ENCODE peak calls at places on chromosomes 3 and 15, in nine cellular contexts. W, D, Q, M, R, O, E, N and F are unnamed samples.

GRCh38 chr3:172142074-172143059 is 103.0 kb downstream of the FNDC3B start:
- DNase-seq in W (no peak), D (no peak), Q (no peak), M (peak), R (no peak), O (no peak), E (no peak), N (no peak), F (peak)

GRCh38 chr15:73464602-73465001 is 21.6 kb downstream of the REC114 start:
- DNase-seq in W (no peak), D (no peak), Q (no peak), M (peak), R (no peak), O (no peak), E (no peak), N (no peak), F (peak)

GRCh38 chr3:157136647-157137387 is 23.1 kb downstream of the CCNL1 start:
- DNase-seq in W (peak), D (no peak), Q (no peak), M (no peak), R (no peak), O (no peak), E (no peak), N (no peak), F (no peak)

GRCh38 chr15:88725305-88726220 is 77.7 kb upstream of the ACAN start:
- DNase-seq in W (no peak), D (no peak), Q (no peak), M (peak), R (no peak), O (no peak), E (peak), N (peak), F (no peak)

GRCh38 chr15:63815796-63816533 is 17.8 kb downstream of the HERC1 start:
- DNase-seq in W (no peak), D (no peak), Q (no peak), M (no peak), R (no peak), O (no peak), E (no peak), N (no peak), F (no peak)

GRCh38 chr15:68205949-68206539 is 912 bp upstream of the CALML4 start:
- DNase-seq in W (peak), D (no peak), Q (no peak), M (no peak), R (no peak), O (no peak), E (no peak), N (no peak), F (peak)

GRCh38 chr3:165256554-165256953 is 60.4 kb upstream of the SLITRK3 start:
- DNase-seq in W (no peak), D (no peak), Q (no peak), M (peak), R (no peak), O (no peak), E (no peak), N (no peak), F (no peak)

GRCh38 chr15:40456299-40456712 is 14.5 kb upstream of the CHST14 start:
- DNase-seq in W (no peak), D (no peak), Q (no peak), M (no peak), R (no peak), O (no peak), E (no peak), N (no peak), F (no peak)

GRCh38 chr3:186990282-186990681 is 60.0 kb downstream of the ST6GAL1 start:
- DNase-seq in W (no peak), D (no peak), Q (no peak), M (no peak), R (no peak), O (no peak), E (no peak), N (no peak), F (no peak)

GRCh38 chr3:14428087-14429067 is 26.0 kb downstream of the SLC6A6 start:
- DNase-seq in W (no peak), D (no peak), Q (no peak), M (no peak), R (no peak), O (no peak), E (no peak), N (no peak), F (no peak)

GRCh38 chr15:31023841-31024240 is 32.4 kb upstream of the MTMR10 start:
- DNase-seq in W (no peak), D (no peak), Q (no peak), M (no peak), R (no peak), O (no peak), E (no peak), N (no peak), F (no peak)

GRCh38 chr3:72191211-72191960 is 406.4 kb upstream of the PROK2 start:
- DNase-seq in W (no peak), D (no peak), Q (no peak), M (no peak), R (no peak), O (no peak), E (no peak), N (no peak), F (no peak)